ENCODE peak calls at places on chromosome 13, in four cellular contexts. One of them, this sample, is unnamed.

GRCh38 chr13:40483601-40484000 is 182.8 kb downstream of the FOXO1 start:
- DNase-seq in fibroblast of lung: no peak
- DNase-seq in right cardiac atrium: peak
- DNase-seq in CD8-positive, alpha-beta memory T cell: no peak
- DNase-seq in this sample: no peak

GRCh38 chr13:88424463-88424862 is 753.3 kb downstream of the SLITRK5 start:
- DNase-seq in fibroblast of lung: no peak
- DNase-seq in CD8-positive, alpha-beta memory T cell: no peak
- DNase-seq in right cardiac atrium: no peak
- DNase-seq in this sample: no peak

GRCh38 chr13:98419786-98420559 is 156.9 kb downstream of the STK24 start:
- DNase-seq in CD8-positive, alpha-beta memory T cell: no peak
- DNase-seq in right cardiac atrium: no peak
- DNase-seq in fibroblast of lung: peak
- DNase-seq in this sample: no peak

GRCh38 chr13:92719868-92720267 is 506.7 kb upstream of the GPC6 start:
- DNase-seq in CD8-positive, alpha-beta memory T cell: no peak
- DNase-seq in right cardiac atrium: no peak
- DNase-seq in fibroblast of lung: no peak
- DNase-seq in this sample: no peak

GRCh38 chr13:95326695-95327094 is 25.4 kb upstream of the ABCC4 start:
- DNase-seq in fibroblast of lung: no peak
- DNase-seq in CD8-positive, alpha-beta memory T cell: no peak
- DNase-seq in right cardiac atrium: no peak
- DNase-seq in this sample: no peak

GRCh38 chr13:114113961-114114360 is 18.5 kb downstream of the RASA3 start:
- DNase-seq in CD8-positive, alpha-beta memory T cell: peak
- DNase-seq in right cardiac atrium: no peak
- DNase-seq in fibroblast of lung: no peak
- DNase-seq in this sample: no peak

GRCh38 chr13:59259416-59260000 is 904.2 kb downstream of the DIAPH3 start:
- DNase-seq in right cardiac atrium: no peak
- DNase-seq in CD8-positive, alpha-beta memory T cell: no peak
- DNase-seq in fibroblast of lung: no peak
- DNase-seq in this sample: no peak

GRCh38 chr13:97429681-97430081 is 4.3 kb upstream of the RAP2A start:
- DNase-seq in CD8-positive, alpha-beta memory T cell: no peak
- DNase-seq in right cardiac atrium: no peak
- DNase-seq in fibroblast of lung: peak
- DNase-seq in this sample: no peak

GRCh38 chr13:24489721-24490120 is 22.9 kb downstream of the PARP4 start:
- DNase-seq in fibroblast of lung: no peak
- DNase-seq in right cardiac atrium: no peak
- DNase-seq in CD8-positive, alpha-beta memory T cell: no peak
- DNase-seq in this sample: no peak

This sample was measured in NK-92 treated with Interleukin-12 subunit alpha and Interleukin-12 subunit beta, amount 100 ng/mL, for 24 hours.